ENCODE peak calls at places on chromosomes 16 and 17, in seven cellular contexts. S is bronchial epithelial cell, U is kidney, D is mucosa of descending colon, O is neural crest cell, W is mesothelial cell of epicardium, G is Calu3. P is an unnamed sample.

GRCh38 chr16:57564571-57565270 is 22.3 kb downstream of the ADGRG5 start:
- DNase-seq in S (peak; percentile 15), U (no peak), D (no peak), O (no peak), W (no peak), G (no peak), P (no peak)

GRCh38 chr16:52785653-52786052 is 238.7 kb upstream of the TOX3 start:
- DNase-seq in S (no peak), U (no peak), D (peak; percentile 55), O (no peak), W (no peak), G (no peak), P (no peak)

GRCh38 chr17:34370997-34371395 is 8.0 kb upstream of the CCL1 start:
- DNase-seq in S (peak; percentile 59), U (no peak), D (no peak), O (no peak), W (peak; percentile 14), G (no peak), P (no peak)

GRCh38 chr17:42246515-42246914 is 29.7 kb downstream of the STAT5B start:
- DNase-seq in S (no peak), U (no peak), D (no peak), O (no peak), W (no peak), G (no peak), P (no peak)

GRCh38 chr17:68346448-68346847 is 55.2 kb downstream of the ARSG start:
- DNase-seq in S (no peak), U (peak; percentile 74), D (peak; percentile 41), O (no peak), W (no peak), G (no peak), P (no peak)

GRCh38 chr17:20103454-20104448 is 94.6 kb downstream of the SPECC1 start:
- DNase-seq in S (no peak), U (no peak), D (no peak), O (no peak), W (no peak), G (no peak), P (peak; percentile 41)

GRCh38 chr17:82300228-82300627 is 17.2 kb downstream of the CD7 start:
- DNase-seq in S (no peak), U (no peak), D (no peak), O (no peak), W (no peak), G (no peak), P (no peak)

GRCh38 chr16:21663889-21664647 is at the start of gene OTOA:
- DNase-seq in S (no peak), U (peak; percentile 75), D (no peak), O (no peak), W (no peak), G (peak; percentile 13), P (no peak)

GRCh38 chr16:635573-636205 is 416 bp downstream of the METTL26 start:
- DNase-seq in S (no peak), U (no peak), D (peak; percentile 63), O (no peak), W (no peak), G (no peak), P (peak; percentile 28)

GRCh38 chr16:49682577-49683165 is 173.2 kb downstream of the ZNF423 start:
- DNase-seq in S (no peak), U (no peak), D (no peak), O (no peak), W (no peak), G (no peak), P (no peak)

GRCh38 chr16:75593825-75594820 is 27.9 kb downstream of the GABARAPL2 start:
- DNase-seq in S (peak; percentile 89), U (no peak), D (no peak), O (no peak), W (no peak), G (peak; percentile 40), P (no peak)

GRCh38 chr17:16915752-16916556 is 56.0 kb downstream of the TNFRSF13B start:
- DNase-seq in S (peak; percentile 50), U (no peak), D (peak; percentile 80), O (peak; percentile 46), W (peak; percentile 56), G (peak; percentile 78), P (peak; percentile 68)

GRCh38 chr17:1469231-1469852 is 13.3 kb upstream of the CRK start:
- DNase-seq in S (no peak), U (no peak), D (no peak), O (no peak), W (no peak), G (no peak), P (no peak)

GRCh38 chr17:70905796-70906195 is 736.5 kb downstream of the KCNJ2 start:
- DNase-seq in S (peak; percentile 87), U (peak; percentile 73), D (no peak), O (no peak), W (no peak), G (peak; percentile 8), P (no peak)

GRCh38 chr17:81511800-81512559 is 619 bp downstream of the ACTG1 start:
- DNase-seq in S (no peak), U (peak; percentile 85), D (peak; percentile 63), O (no peak), W (no peak), G (no peak), P (peak; percentile 45)

GRCh38 chr16:7366041-7366440 is 33.4 kb downstream of the RBFOX1 start:
- DNase-seq in S (no peak), U (no peak), D (no peak), O (no peak), W (no peak), G (no peak), P (no peak)

GRCh38 chr17:4641297-4642195 is at the start of gene ALOX15:
- DNase-seq in S (no peak), U (no peak), D (no peak), O (no peak), W (no peak), G (no peak), P (no peak)

GRCh38 chr17:45410144-45411091 is 22.3 kb downstream of the ARHGAP27 start:
- DNase-seq in S (no peak), U (peak; percentile 78), D (peak; percentile 62), O (no peak), W (no peak), G (no peak), P (no peak)

GRCh38 chr17:68427575-68427974 is 29.7 kb downstream of the WIPI1 start:
- DNase-seq in S (no peak), U (no peak), D (no peak), O (no peak), W (no peak), G (no peak), P (no peak)

GRCh38 chr17:29042679-29043538 is at the start of gene PIPOX:
- DNase-seq in S (peak; percentile 11), U (no peak), D (no peak), O (no peak), W (peak; percentile 43), G (peak; percentile 50), P (no peak)

GRCh38 chr16:50326835-50327465 is 41.8 kb downstream of the BRD7 start:
- DNase-seq in S (peak; percentile 44), U (no peak), D (no peak), O (no peak), W (no peak), G (no peak), P (peak; percentile 53)

GRCh38 chr16:69691980-69692911 is 34.1 kb downstream of the NQO1 start:
- DNase-seq in S (peak; percentile 52), U (no peak), D (no peak), O (no peak), W (no peak), G (no peak), P (no peak)

GRCh38 chr16:23712976-23713375 is at the start of gene ERN2:
- DNase-seq in S (no peak), U (no peak), D (peak; percentile 91), O (no peak), W (no peak), G (peak; percentile 35), P (no peak)

DNA sequence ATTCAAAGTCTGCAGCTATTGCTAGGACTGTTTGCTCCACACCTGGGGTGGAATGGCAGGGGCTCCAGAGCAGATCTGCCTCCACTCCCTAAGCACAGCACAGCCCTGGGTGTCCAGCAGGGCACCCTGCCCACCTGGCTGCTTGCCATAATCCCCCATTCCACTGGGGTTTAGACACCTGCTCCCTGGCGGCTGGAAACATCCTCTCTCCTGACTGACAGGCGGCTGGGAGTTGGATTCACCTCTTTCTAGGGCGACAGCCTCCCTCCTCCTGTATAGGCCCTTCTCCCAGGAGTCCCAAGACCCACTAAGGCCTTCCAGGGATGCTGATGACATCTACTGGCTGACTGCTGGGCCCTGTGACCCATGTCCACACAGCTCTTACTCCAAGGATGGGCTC is 18.0 kb downstream of the HDAC5 start:
- DNase-seq in S (no peak), U (no peak), D (no peak), O (no peak), W (no peak), G (no peak), P (no peak)
- TF ChIP-seq CTCF in S (no peak), U (no peak), D (no peak), O (no peak), W (no peak), G (no peak), P (no peak)

DNA sequence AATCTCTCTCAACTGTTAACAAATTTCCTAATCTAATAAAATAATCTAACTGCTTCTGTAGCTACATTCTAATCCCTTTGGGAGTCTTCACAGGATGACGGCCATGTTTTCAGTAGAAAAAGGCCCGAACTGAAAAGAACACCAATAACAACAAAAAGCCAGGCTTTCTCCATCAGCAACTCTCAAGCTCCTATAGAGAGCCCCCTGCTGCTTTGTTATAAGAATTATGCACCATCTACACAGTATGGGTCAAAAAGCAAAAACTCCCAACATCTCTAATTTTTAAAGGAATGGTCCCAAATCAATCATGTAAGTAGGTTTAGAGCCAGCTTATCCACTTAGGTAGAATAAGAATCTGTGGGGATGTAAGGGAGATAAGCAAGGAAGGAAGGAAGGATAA is 163.6 kb upstream of the C17orf78 start:
- DNase-seq in S (no peak), U (no peak), D (no peak), O (no peak), W (no peak), G (no peak), P (no peak)
- TF ChIP-seq CTCF in S (peak; percentile 9), U (no peak), D (no peak), O (no peak), W (no peak), G (no peak), P (no peak)

GRCh38 chr16:10618710-10619209 is 38.4 kb upstream of the EMP2 start:
- DNase-seq in S (no peak), U (no peak), D (no peak), O (no peak), W (no peak), G (no peak), P (no peak)
- TF ChIP-seq CTCF in S (no peak), U (no peak), D (no peak), O (no peak), W (no peak), G (no peak), P (no peak)

GRCh38 chr17:76432712-76433336 is 20.1 kb downstream of the UBE2O start:
- DNase-seq in S (peak; percentile 40), U (no peak), D (no peak), O (no peak), W (no peak), G (no peak), P (peak; percentile 18)

GRCh38 chr17:76431509-76431908 is 21.4 kb downstream of the UBE2O start:
- DNase-seq in S (no peak), U (no peak), D (no peak), O (no peak), W (no peak), G (no peak), P (no peak)

GRCh38 chr17:76433693-76434092 is 19.3 kb downstream of the UBE2O start:
- DNase-seq in S (no peak), U (no peak), D (no peak), O (no peak), W (no peak), G (no peak), P (no peak)

GRCh38 chr17:76434870-76435269 is 18.1 kb downstream of the UBE2O start:
- DNase-seq in S (peak; percentile 34), U (no peak), D (no peak), O (no peak), W (no peak), G (no peak), P (no peak)

GRCh38 chr17:76432004-76432403 is 20.9 kb downstream of the UBE2O start:
- DNase-seq in S (no peak), U (no peak), D (no peak), O (no peak), W (no peak), G (no peak), P (no peak)
- TF ChIP-seq CTCF in S (no peak), U (no peak), D (no peak), O (no peak), W (no peak), G (no peak), P (no peak)